ENCODE peak calls at places on chromosomes 13 and 19, in four cellular contexts. A, J, R and X are unnamed samples.

GRCh38 chr19:33438987-33439781 is 65.7 kb downstream of the CEBPG start:
- DNase-seq in A (no peak), J (no peak), R (no peak), X (no peak)

GRCh38 chr13:39866722-39867121 is 211.3 kb downstream of the COG6 start:
- DNase-seq in A (no peak), R (no peak), J (no peak), X (no peak)

GRCh38 chr13:67775359-67775758 is 545.2 kb upstream of the PCDH9 start:
- DNase-seq in J (no peak), R (no peak), A (no peak), X (no peak)

GRCh38 chr19:57437931-57438330 is 2.8 kb downstream of the ZNF749 start:
- DNase-seq in R (no peak), A (no peak), J (no peak), X (no peak)

GRCh38 chr19:5171711-5172110 is 168.9 kb downstream of the PTPRS start:
- DNase-seq in J (peak), A (no peak), R (no peak), X (no peak)

GRCh38 chr19:34253711-34254551 is 423 bp upstream of the GARRE1 start:
- DNase-seq in R (peak), J (peak), A (no peak), X (peak)

GRCh38 chr13:74136089-74136658 is 2.0 kb upstream of the KLF12 start:
- DNase-seq in R (peak), J (peak), A (peak), X (peak)

GRCh38 chr19:4473708-4474503 is 1.8 kb downstream of the HDGFL2 start:
- DNase-seq in R (no peak), A (no peak), J (peak), X (no peak)

GRCh38 chr19:38072776-38073411 is 151.1 kb downstream of the DPF1 start:
- DNase-seq in R (no peak), A (no peak), J (no peak), X (no peak)

GRCh38 chr13:19838726-19839342 is 24.6 kb downstream of the ZMYM5 start:
- DNase-seq in A (no peak), R (peak), J (peak), X (no peak)

GRCh38 chr13:22114630-22115311 is 443.9 kb downstream of the FGF9 start:
- DNase-seq in A (no peak), J (no peak), R (no peak), X (no peak)

GRCh38 chr13:23087884-23088283 is 92.9 kb upstream of the SGCG start:
- DNase-seq in R (peak), A (no peak), J (peak), X (no peak)

GRCh38 chr13:59978862-59979261 is 184.9 kb downstream of the DIAPH3 start:
- DNase-seq in A (no peak), J (no peak), R (no peak), X (no peak)

GRCh38 chr19:19670070-19670551 is 1.5 kb downstream of the ZNF101 start:
- DNase-seq in A (no peak), J (no peak), R (no peak), X (no peak)

GRCh38 chr13:89380101-89380500 is 1708.9 kb downstream of the SLITRK5 start:
- DNase-seq in J (no peak), A (peak), R (no peak), X (no peak)

GRCh38 chr19:23520441-23520840 is 125.2 kb upstream of the ZNF91 start:
- DNase-seq in J (no peak), R (no peak), A (no peak), X (no peak)

GRCh38 chr19:36605101-36605838 is at the start of gene ZNF382:
- DNase-seq in R (peak), J (peak), A (peak), X (peak)

GRCh38 chr13:110714798-110715394 is 1.4 kb downstream of the ING1 start:
- DNase-seq in R (peak), J (peak), A (peak), X (peak)

GRCh38 chr13:110713642-110713952 is at the start of gene ING1:
- DNase-seq in R (no peak), A (no peak), J (no peak), X (no peak)

GRCh38 chr13:110713981-110714797 is 689 bp downstream of the ING1 start:
- DNase-seq in R (peak), A (peak), J (peak), X (no peak)

GRCh38 chr13:110715395-110716234 is 2.1 kb downstream of the ING1 start:
- DNase-seq in R (peak), J (peak), A (peak), X (peak)

DNA sequence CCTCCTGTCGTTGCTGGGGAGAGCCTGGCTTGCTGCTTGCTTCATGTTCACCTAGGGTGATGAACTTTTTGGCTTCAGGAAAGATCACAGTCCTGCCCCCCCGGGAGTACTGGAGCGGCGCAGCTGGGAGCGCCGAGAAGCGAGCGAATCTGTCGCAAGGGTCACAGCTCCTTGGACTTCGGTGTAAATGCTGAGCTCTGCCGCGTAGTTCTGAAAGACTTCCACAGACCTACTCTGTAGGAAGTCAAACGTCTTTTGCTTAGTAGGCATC is 2.7 kb downstream of the ING1 start:
- DNase-seq in A (peak), J (peak), R (peak), X (no peak)
- TF ChIP-seq CTCF in A (no peak), J (no peak), R (no peak), X (no peak)

DNA sequence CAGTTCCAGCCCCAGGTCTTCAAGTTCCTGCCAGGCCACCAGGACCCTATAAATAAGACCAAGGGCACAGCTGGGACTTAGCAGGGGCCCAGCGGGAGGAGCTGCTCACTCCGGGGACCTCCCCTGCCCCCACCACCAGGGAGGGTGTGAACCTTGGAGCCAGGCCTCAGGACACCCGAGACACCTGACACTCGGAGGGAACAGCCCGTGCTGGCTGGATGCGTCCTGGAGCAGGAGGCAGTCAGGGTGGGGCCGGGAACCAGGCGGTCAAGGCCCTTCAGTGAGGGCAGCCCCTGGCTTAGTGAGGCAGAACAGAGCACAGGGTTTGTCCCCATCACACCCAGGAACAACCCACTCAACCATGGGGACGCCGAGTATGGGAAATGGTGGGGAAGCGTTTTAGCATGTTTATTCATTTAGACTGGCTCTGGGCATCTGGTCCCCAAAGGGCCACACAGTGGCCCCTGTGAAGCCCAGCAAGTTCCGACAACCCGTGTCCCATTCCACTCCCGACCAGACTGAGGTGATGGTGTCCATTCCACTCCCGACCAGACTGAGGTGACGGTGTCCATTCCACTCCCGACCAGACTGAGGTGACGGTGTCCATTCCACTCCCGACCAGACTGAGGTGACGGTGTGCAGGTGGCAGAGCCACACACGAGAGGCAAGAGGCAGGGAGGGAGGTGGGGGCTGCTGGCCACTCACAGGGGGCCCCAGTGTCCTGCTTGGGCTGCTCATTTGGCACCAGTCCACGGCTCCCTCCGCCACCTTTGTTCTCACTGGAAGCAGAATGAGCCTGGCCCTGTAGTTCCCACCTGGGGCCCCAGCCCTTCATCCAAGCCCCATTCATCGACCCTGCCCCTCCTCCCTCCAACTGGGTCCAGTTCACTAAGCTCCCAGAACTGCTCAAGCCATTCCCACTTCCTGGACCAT is 2.2 kb upstream of the MIDN start:
- DNase-seq in R (no peak), J (no peak), A (peak), X (no peak)
- TF ChIP-seq CTCF in R (no peak), J (no peak), A (no peak), X (no peak)

DNA sequence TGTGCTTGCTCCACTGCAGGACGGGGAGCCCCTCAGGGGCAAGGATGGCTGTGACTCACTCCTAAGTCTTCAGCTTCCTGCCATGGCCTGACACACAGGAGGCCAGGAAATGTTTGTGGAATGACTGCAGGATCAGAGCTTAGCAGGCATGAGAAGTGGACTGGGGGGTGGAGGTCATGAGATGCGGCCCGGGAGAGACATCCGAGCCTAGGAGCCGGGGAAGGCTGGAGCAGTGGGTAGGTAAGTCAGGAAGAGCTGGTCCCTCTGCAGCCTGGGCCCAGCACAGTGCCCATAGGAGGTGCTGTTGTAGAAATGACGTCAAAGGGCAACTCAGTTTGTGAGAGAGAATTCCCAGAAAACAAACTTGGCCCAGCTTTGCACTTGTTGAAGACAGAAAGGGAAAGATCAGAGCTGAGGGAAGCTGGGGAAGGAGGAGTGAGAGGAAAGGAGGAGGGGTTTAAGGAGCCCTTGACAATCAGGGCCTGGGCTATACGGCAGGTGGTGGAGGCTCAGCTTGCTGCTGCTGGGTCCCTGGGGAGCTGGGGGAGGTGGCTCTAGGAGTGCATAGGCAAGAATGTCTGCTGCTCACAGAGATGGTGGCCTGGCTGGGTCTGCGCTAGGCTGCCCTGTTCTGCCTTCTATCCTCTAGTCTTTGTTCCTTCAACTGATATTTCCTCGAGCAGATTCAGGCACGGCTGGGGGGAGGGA is 18.5 kb downstream of the POU2F2 start:
- DNase-seq in R (peak), A (no peak), J (peak), X (no peak)
- TF ChIP-seq CTCF in R (no peak), A (no peak), J (peak), X (peak)

GRCh38 chr19:40235238-40236025 is 8.9 kb upstream of the CCNP start:
- DNase-seq in J (no peak), R (no peak), A (no peak), X (no peak)
- TF ChIP-seq CTCF in J (no peak), R (no peak), A (no peak), X (peak)

GRCh38 chr13:103762523-103762922 is 696.3 kb upstream of the SLC10A2 start:
- DNase-seq in R (no peak), J (no peak), A (no peak), X (no peak)
- TF ChIP-seq CTCF in R (no peak), J (no peak), A (no peak), X (no peak)

GRCh38 chr13:52195052-52195837 is 35.8 kb upstream of the NEK3 start:
- DNase-seq in A (peak), J (peak), R (peak), X (no peak)
- TF ChIP-seq CTCF in A (no peak), J (no peak), R (peak), X (no peak)

GRCh38 chr19:29593869-29594268 is 12.2 kb upstream of the POP4 start:
- DNase-seq in J (no peak), R (no peak), A (no peak), X (no peak)

GRCh38 chr19:29598036-29598435 is 8.0 kb upstream of the POP4 start:
- DNase-seq in R (no peak), A (no peak), J (no peak), X (no peak)

GRCh38 chr19:29598496-29598895 is 7.6 kb upstream of the POP4 start:
- DNase-seq in J (no peak), A (no peak), R (no peak), X (no peak)

GRCh38 chr19:29596080-29596479 is 10.0 kb upstream of the POP4 start:
- DNase-seq in A (no peak), R (no peak), J (no peak), X (no peak)

DNA sequence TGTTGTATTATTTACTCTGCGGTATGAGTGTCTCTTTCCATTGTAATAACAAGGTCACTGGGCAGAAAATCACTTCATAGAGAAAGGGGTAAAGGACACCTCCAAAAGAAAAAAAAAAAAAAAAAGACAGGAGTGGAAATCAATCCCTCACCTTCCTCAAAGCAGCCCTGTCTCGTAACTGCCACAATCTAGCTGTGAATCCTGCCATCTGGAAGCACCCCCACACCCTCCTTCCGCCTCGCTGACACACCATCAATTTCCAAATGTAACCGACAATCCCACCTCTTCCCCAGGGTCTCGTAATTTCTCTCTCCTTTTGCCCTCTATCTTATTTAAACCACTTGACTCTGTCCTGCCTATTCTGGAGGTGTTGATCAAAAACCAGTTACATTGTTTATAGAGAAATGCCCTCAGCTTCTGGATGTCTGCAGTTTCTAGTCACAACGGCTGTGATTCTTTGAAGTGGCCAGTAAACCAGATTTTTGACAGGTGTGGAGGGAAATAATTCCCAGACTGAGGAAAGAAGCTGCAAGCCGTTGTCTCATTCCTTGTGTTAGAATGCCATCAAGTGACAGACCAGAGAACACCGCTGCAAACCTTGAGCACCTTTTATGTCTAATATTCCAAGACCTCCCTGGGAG is 9.1 kb upstream of the POP4 start:
- DNase-seq in R (peak), A (no peak), J (no peak), X (no peak)
- TF ChIP-seq CTCF in R (peak), A (no peak), J (no peak), X (peak)

GRCh38 chr19:3061214-3062161 is 807 bp downstream of the TLE5 start:
- DNase-seq in A (peak), R (no peak), J (peak), X (no peak)
- TF ChIP-seq CTCF in A (peak), R (peak), J (peak), X (no peak)

DNA sequence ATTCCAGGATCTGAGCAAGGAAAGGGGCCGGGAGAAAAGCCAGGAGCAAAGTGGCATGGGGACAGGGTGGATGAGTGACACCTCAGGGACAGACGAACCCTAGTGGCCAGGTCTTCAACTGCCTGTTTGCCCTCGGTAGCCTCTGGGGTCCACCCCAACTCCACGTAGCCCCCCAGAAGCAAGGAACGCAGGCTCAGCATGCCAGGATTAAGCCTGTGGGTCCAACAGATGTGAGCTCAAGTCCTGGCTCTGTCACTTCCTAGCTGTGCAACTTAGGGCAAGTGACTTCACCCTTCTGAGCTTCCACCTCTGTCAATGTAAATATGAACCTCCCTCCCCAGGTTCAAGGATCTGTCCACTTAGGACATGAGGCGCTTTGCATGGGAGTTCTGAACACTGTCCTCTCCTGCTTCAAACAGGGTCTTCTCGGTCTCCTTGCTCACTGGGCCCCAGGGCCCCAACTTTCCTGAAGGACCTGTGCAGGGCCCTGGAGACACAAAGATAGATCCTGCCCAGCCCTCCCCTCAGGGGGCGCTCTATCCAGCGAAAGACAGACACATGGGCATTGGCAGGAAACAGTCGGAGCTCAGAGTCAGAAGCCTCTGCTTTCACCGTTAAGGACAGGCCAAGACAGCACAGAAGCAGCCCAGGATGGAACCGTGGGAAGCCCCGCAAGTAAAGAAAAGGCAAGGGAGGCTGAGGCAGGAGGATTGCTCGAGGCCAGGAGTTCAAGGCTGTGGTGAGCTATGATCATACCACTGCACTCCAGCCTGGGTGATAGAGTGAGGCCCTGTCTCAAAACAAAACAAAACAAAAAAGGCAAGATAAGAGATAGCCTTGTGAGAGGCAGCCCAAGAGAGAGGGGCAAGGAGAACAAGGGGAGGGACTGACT is 13.2 kb downstream of the SYDE1 start:
- DNase-seq in A (no peak), R (no peak), J (no peak), X (no peak)
- TF ChIP-seq CTCF in A (no peak), R (no peak), J (no peak), X (no peak)